ENCODE peak calls at places on chromosomes 5 and 9, in six cellular contexts. N is C1 segment of cervical spinal cord; P is mucosa of gallbladder; E is stimulated activated CD4-positive, alpha-beta T cell treated with anti-CD3 and anti-CD28 coated beads, Interleukin-4, amount 100 ng/mL, for 48 hours; L is iPS DF 19.7; F is choroid plexus epithelial cell. C is an unnamed sample.

GRCh38 chr5:132389453-132390286 is 20.2 kb downstream of the SLC22A5 start:
- DNase-seq in N (no peak), P (no peak), E (no peak), L (no peak), F (peak; percentile 96), C (no peak)

GRCh38 chr9:98980291-98980690 is 36.6 kb downstream of the COL15A1 start:
- DNase-seq in N (no peak), P (no peak), E (no peak), L (no peak), F (no peak), C (no peak)

GRCh38 chr5:43104102-43104501 is 16.6 kb upstream of the ZNF131 start:
- DNase-seq in N (no peak), P (no peak), E (no peak), L (no peak), F (no peak), C (no peak)

GRCh38 chr9:88011005-88011766 is 36.9 kb upstream of the CDK20 start:
- DNase-seq in N (no peak), P (no peak), E (no peak), L (no peak), F (peak; percentile 56), C (no peak)

GRCh38 chr9:98380065-98380681 is 124.7 kb upstream of the TBC1D2 start:
- DNase-seq in N (no peak), P (peak; percentile 23), E (no peak), L (no peak), F (peak; percentile 48), C (peak; percentile 36)

GRCh38 chr9:88983865-88984542 is 7.3 kb upstream of the S1PR3 start:
- DNase-seq in N (no peak), P (no peak), E (no peak), L (no peak), F (no peak), C (no peak)

GRCh38 chr5:91024727-91025126 is 358.4 kb downstream of the ARRDC3 start:
- DNase-seq in N (no peak), P (no peak), E (no peak), L (no peak), F (no peak), C (no peak)

GRCh38 chr9:91948423-91949292 is 1.4 kb downstream of the ROR2 start:
- DNase-seq in N (no peak), P (peak; percentile 35), E (peak; percentile 24), L (no peak), F (peak; percentile 78), C (peak; percentile 49)

GRCh38 chr5:87069974-87070608 is 197.6 kb upstream of the RASA1 start:
- DNase-seq in N (no peak), P (peak; percentile 26), E (no peak), L (no peak), F (peak; percentile 88), C (no peak)

GRCh38 chr9:112771359-112772214 is 21.0 kb downstream of the SNX30 start:
- DNase-seq in N (no peak), P (no peak), E (no peak), L (no peak), F (no peak), C (no peak)

GRCh38 chr9:106745457-106745856 is 117.5 kb upstream of the ZNF462 start:
- DNase-seq in N (no peak), P (no peak), E (no peak), L (no peak), F (peak; percentile 16), C (no peak)

GRCh38 chr5:123785160-123786001 is 273.4 kb downstream of the CSNK1G3 start:
- DNase-seq in N (no peak), P (no peak), E (no peak), L (no peak), F (peak; percentile 57), C (no peak)

GRCh38 chr5:151571270-151572173 is 19.6 kb downstream of the FAT2 start:
- DNase-seq in N (no peak), P (no peak), E (no peak), L (no peak), F (no peak), C (no peak)

GRCh38 chr9:16705121-16705604 is 165.3 kb downstream of the BNC2 start:
- DNase-seq in N (no peak), P (peak; percentile 77), E (no peak), L (no peak), F (peak; percentile 95), C (no peak)

GRCh38 chr9:101311759-101312420 is 72.9 kb downstream of the BAAT start:
- DNase-seq in N (no peak), P (peak; percentile 27), E (no peak), L (peak; percentile 12), F (peak; percentile 93), C (no peak)

GRCh38 chr9:88458716-88459115 is 70.5 kb downstream of the SPIN1 start:
- DNase-seq in N (no peak), P (no peak), E (no peak), L (no peak), F (peak; percentile 86), C (no peak)